ENCODE peak calls at places on chromosomes 3 and 15, in four cellular contexts. W, M, F and O are unnamed samples.

GRCh38 chr3:23175361-23176073 is 27.6 kb upstream of the UBE2E2 start:
- DNase-seq in W (no peak), M (no peak), F (no peak), O (no peak)

GRCh38 chr3:186053954-186054353 is 54.9 kb downstream of the ETV5 start:
- DNase-seq in W (no peak), M (no peak), F (no peak), O (no peak)

GRCh38 chr3:184591789-184592188 is 30.2 kb downstream of the EPHB3 start:
- DNase-seq in W (no peak), M (no peak), F (no peak), O (no peak)

GRCh38 chr3:56776551-56776950 is 25.2 kb downstream of the ARHGEF3 start:
- DNase-seq in W (no peak), M (no peak), F (no peak), O (no peak)

GRCh38 chr3:47016934-47017435 is 37.5 kb downstream of the NBEAL2 start:
- DNase-seq in W (peak), M (peak), F (no peak), O (no peak)

GRCh38 chr3:74301058-74301457 is 313.4 kb downstream of the CNTN3 start:
- DNase-seq in W (no peak), M (no peak), F (no peak), O (no peak)

GRCh38 chr3:12356175-12356574 is 67.3 kb downstream of the PPARG start:
- DNase-seq in W (no peak), M (no peak), F (no peak), O (no peak)

GRCh38 chr3:76502076-76502475 is 537.8 kb upstream of the ROBO2 start:
- DNase-seq in W (no peak), M (no peak), F (no peak), O (no peak)

GRCh38 chr3:197340521-197340871 is 42.1 kb upstream of the DLG1 start:
- DNase-seq in W (no peak), M (no peak), F (no peak), O (no peak)

GRCh38 chr15:64586974-64587373 is 126.6 kb downstream of the ZNF609 start:
- DNase-seq in W (no peak), M (no peak), F (no peak), O (no peak)

GRCh38 chr3:185699927-185700326 is 113.8 kb downstream of the SENP2 start:
- DNase-seq in W (no peak), M (no peak), F (no peak), O (no peak)

GRCh38 chr3:28590216-28590615 is 241.6 kb upstream of the AZI2 start:
- DNase-seq in W (no peak), M (no peak), F (no peak), O (no peak)

GRCh38 chr3:188390775-188391443 is 237.0 kb downstream of the LPP start:
- DNase-seq in W (no peak), M (no peak), F (peak), O (no peak)

GRCh38 chr3:185823280-185824044 is 1.4 kb downstream of the IGF2BP2 start:
- DNase-seq in W (no peak), M (peak), F (no peak), O (peak)

GRCh38 chr3:10721101-10721500 is 94.9 kb upstream of the SLC6A11 start:
- DNase-seq in W (no peak), M (no peak), F (no peak), O (no peak)

GRCh38 chr15:74958320-74958907 is 1.8 kb upstream of the RPP25 start:
- DNase-seq in W (no peak), M (no peak), F (peak), O (no peak)

GRCh38 chr3:182238141-182238540 is 526.4 kb downstream of the SOX2 start:
- DNase-seq in W (no peak), M (no peak), F (no peak), O (no peak)

GRCh38 chr3:101643009-101643844 is 33.7 kb downstream of the ZBTB11 start:
- DNase-seq in W (no peak), M (no peak), F (no peak), O (no peak)

GRCh38 chr3:185029071-185029470 is 123.8 kb downstream of the C3orf70 start:
- DNase-seq in W (no peak), M (no peak), F (no peak), O (no peak)

GRCh38 chr3:107699682-107700081 is 176.9 kb downstream of the BBX start:
- DNase-seq in W (no peak), M (no peak), F (no peak), O (no peak)

GRCh38 chr3:132659000-132659369 is 624 bp downstream of the ACAD11 start:
- DNase-seq in W (no peak), M (peak), F (no peak), O (peak)

GRCh38 chr3:11178421-11178820 is 24.1 kb downstream of the HRH1 start:
- DNase-seq in W (no peak), M (no peak), F (no peak), O (no peak)

GRCh38 chr15:34708422-34708821 is 46.4 kb downstream of the GJD2 start:
- DNase-seq in W (no peak), M (peak), F (peak), O (peak)

GRCh38 chr3:120688121-120688520 is 6.1 kb upstream of the HGD start:
- DNase-seq in W (peak), M (no peak), F (no peak), O (no peak)

GRCh38 chr3:154023148-154023547 is 98.0 kb upstream of the ARHGEF26 start:
- DNase-seq in W (no peak), M (no peak), F (peak), O (no peak)

GRCh38 chr3:59752925-59753324 is 703.1 kb upstream of the CFAP20DC start:
- DNase-seq in W (no peak), M (no peak), F (no peak), O (no peak)

GRCh38 chr3:126956361-126956760 is 26.6 kb upstream of the PLXNA1 start:
- DNase-seq in W (no peak), M (no peak), F (no peak), O (no peak)

GRCh38 chr15:47885921-47886320 is 168.6 kb downstream of the SEMA6D start:
- DNase-seq in W (no peak), M (no peak), F (no peak), O (no peak)

GRCh38 chr15:68311859-68312557 is 34.5 kb downstream of the FEM1B start:
- DNase-seq in W (no peak), M (no peak), F (no peak), O (no peak)

DNA sequence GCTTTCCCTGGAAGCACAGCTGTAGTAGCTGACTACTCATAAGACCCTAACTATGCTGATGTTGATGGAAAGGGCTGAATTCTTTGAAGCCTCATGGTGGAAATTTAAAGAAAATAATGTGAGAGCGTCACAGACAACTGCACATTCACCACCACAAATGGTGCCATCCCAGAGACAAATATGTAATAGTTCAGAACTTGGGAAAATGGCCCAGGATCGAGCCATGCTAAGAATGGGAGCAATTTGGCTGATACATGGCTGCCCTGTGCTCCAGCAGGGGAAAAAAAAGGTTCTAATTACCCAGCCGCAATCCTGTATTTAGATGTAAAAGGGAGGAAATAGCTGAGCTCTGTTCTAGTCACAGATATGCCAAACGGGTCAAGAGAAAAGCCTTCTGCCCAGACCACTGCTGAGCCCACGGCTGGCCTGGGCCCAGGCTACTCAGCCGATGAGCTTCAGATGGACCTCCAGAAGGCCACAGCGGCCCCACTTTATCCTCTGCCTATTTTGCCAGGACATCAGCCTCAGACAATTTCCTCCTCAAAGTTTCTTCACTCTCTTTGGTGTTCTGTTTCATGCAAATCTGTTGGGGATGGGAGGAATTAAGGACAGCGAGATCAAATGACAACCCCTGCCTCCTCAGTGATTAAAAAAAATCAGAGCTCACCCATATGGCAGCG is 54.4 kb upstream of the MEX3B start:
- DNase-seq in W (no peak), M (no peak), F (no peak), O (no peak)
- TF ChIP-seq TARDBP in W (no peak), M (no peak), F (no peak), O (no peak)

DNA sequence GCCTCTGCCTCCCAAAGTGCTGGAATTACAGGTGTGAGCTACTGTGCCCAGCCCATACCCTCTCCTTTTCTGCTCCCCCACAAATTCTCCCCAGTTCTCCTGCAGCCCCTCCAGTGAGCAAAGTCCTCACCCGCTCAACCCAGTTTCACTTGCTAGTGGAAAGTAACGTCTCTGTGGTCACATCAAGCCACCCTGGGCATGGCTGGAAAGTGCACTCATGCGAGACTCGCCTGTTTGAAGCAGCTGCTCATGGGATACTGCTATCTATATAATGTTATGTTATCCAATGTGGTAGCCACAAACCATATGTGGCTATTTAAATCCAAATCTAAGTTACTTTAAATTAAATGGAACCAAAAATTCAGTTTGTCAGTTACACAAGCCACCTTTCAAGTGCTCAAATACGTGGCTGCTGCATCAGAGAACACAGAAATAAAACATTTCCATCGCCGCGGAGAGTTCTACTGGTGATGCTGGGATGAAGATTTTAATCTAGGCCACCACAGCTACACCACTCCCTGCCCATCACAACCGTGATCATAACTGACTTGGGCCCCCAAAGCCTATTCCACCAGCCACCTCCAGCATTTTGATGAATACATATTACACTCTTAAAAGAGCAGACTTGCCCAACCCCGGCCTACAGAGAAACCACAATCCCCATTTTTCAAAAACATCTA is 119.4 kb downstream of the LIPC start:
- DNase-seq in W (peak), M (no peak), F (no peak), O (no peak)
- TF ChIP-seq FOXM1 in W (no peak), M (no peak), F (no peak), O (no peak)

GRCh38 chr3:194938845-194939531 is 253.3 kb downstream of the FAM43A start:
- DNase-seq in W (no peak), M (no peak), F (no peak), O (no peak)
- TF ChIP-seq SP1 in W (no peak), M (no peak), F (no peak), O (no peak)

GRCh38 chr15:67132276-67132675 is 66.9 kb downstream of the SMAD3 start:
- DNase-seq in W (no peak), M (no peak), F (no peak), O (no peak)

GRCh38 chr15:67135494-67135893 is 70.1 kb downstream of the SMAD3 start:
- DNase-seq in W (no peak), M (no peak), F (peak), O (no peak)

GRCh38 chr15:67134577-67135492 is 69.4 kb downstream of the SMAD3 start:
- DNase-seq in W (no peak), M (no peak), F (no peak), O (no peak)

GRCh38 chr15:67133026-67133425 is 67.6 kb downstream of the SMAD3 start:
- DNase-seq in W (no peak), M (no peak), F (no peak), O (no peak)

DNA sequence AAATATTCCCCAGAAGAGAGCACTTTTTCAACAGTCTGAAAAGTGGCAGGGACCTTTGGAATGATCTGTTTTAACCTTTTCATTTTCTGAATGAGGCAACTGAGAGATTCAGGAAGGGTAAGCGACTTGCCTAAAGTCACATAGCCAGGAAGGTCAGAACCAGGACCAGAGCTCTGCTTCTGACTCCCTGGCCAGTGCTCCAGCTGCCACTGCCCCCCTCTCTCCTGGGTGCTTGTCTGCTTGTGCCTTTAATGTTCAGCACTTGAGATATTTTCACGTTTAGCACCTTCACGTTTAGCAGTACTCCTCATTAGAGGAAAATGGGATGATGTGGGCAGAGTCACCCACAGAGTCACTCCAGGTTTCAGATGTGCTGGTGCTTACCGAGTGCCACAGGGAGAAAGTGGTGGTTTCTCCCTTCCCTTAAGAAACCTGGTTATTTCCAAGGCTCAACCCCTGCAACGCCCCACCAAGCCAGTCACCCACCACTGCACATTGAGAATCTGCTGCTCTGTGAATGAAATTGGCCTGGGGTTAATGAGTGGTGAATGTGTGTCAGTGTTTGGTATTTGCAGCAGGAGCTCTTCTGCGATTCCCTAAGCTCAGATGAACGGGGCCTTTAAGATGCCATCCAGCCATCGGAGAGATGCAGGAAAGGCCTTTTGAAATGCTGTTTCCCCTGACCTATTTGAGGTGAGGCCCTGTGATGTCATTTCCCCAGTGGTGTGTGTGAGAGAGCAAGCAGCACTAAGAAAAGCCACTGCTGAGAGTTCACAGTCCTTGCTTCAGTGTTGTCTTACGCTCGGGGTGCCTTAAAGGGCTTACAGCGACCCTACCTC is 68.6 kb downstream of the SMAD3 start:
- DNase-seq in W (no peak), M (no peak), F (no peak), O (no peak)
- TF ChIP-seq TARDBP in W (no peak), M (no peak), F (no peak), O (no peak)

GRCh38 chr15:66652806-66653205 is 49.2 kb upstream of the SMAD6 start:
- DNase-seq in W (no peak), M (no peak), F (no peak), O (no peak)

GRCh38 chr15:66650433-66650832 is 51.6 kb upstream of the SMAD6 start:
- DNase-seq in W (no peak), M (peak), F (peak), O (no peak)

GRCh38 chr15:66651198-66651597 is 50.8 kb upstream of the SMAD6 start:
- DNase-seq in W (no peak), M (no peak), F (no peak), O (no peak)

GRCh38 chr15:66653398-66653797 is 48.6 kb upstream of the SMAD6 start:
- DNase-seq in W (no peak), M (no peak), F (no peak), O (no peak)

DNA sequence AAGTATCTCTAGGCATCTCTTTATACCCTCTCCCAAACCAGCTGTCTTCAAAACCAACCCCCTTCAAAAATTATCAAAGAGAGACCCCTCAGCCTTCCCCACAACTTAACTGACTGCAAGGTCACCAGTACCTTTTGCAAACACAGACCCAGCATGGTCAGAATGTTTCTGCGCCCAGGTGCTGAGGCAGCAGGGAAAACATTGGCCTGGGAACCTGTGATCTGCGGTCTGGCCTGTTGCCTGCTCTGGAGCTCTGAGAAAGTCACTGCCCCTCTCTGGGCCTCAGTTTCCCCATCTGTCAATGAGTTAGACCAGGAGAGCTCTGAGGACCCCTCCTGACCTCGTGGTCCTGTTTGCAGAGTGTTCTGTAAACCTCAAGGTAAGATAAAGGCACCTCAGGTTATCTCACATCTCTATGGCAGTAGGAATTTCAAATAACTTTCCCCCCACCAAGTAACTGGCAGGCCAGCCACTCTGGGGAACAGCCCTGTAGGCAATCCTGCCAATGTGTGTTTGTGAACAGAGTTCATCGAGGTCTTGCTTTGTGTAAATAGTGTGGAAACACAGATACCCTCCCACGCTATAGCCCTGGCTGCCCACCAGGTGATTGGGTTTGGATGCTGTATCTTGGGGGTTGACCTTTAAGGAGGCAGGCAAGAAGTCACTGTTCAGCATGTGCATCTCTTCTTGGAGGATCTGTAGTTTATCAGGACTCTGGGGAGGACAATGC is 50.0 kb upstream of the SMAD6 start:
- DNase-seq in W (no peak), M (no peak), F (peak), O (no peak)
- TF ChIP-seq FOXM1 in W (no peak), M (no peak), F (no peak), O (no peak)

GRCh38 chr3:104245981-104246380 is 1120.7 kb upstream of the ALCAM start:
- DNase-seq in W (no peak), M (no peak), F (no peak), O (no peak)
- TF ChIP-seq SP1 in W (no peak), M (no peak), F (no peak), O (no peak)

GRCh38 chr15:31955734-31956133 is 74.6 kb upstream of the CHRNA7 start:
- DNase-seq in W (no peak), M (no peak), F (no peak), O (no peak)
- TF ChIP-seq TARDBP in W (no peak), M (no peak), F (no peak), O (no peak)

GRCh38 chr3:180802837-180803236 is 109.6 kb upstream of the FXR1 start:
- DNase-seq in W (no peak), M (no peak), F (peak), O (peak)
- TF ChIP-seq FOXM1 in W (no peak), M (no peak), F (no peak), O (no peak)

GRCh38 chr15:52803543-52804306 is 13.6 kb upstream of the ONECUT1 start:
- DNase-seq in W (no peak), M (no peak), F (no peak), O (no peak)
- TF ChIP-seq SP1 in W (no peak), M (no peak), F (no peak), O (no peak)

GRCh38 chr15:73752817-73753214 is 335 bp downstream of the INSYN1 start:
- DNase-seq in W (no peak), M (peak), F (no peak), O (peak)

GRCh38 chr15:73750441-73750840 is 2.7 kb downstream of the INSYN1 start:
- DNase-seq in W (no peak), M (no peak), F (no peak), O (no peak)

GRCh38 chr15:73750951-73751350 is 2.2 kb downstream of the INSYN1 start:
- DNase-seq in W (no peak), M (no peak), F (no peak), O (no peak)

GRCh38 chr15:73751896-73752816 is 995 bp downstream of the INSYN1 start:
- DNase-seq in W (no peak), M (no peak), F (no peak), O (peak)

GRCh38 chr15:73751481-73751880 is 1.7 kb downstream of the INSYN1 start:
- DNase-seq in W (no peak), M (no peak), F (no peak), O (no peak)
- TF ChIP-seq TARDBP in W (no peak), M (no peak), F (no peak), O (no peak)